ENCODE peak calls at places on chromosomes 7 and 10, in four cellular contexts. M is SK-N-SH, E is neural progenitor cell, H is hepatocyte. D is an unnamed sample. For H3K9me3, the result is how much of the 10 kb centered on the place peaks cover.

GRCh38 chr10:101565370-101565900 is 22.6 kb downstream of the POLL start:
- DNase-seq in M (no peak), E (no peak), H (no peak), D (no peak)

GRCh38 chr10:69457771-69458237 is 6.5 kb downstream of the TSPAN15 start:
- DNase-seq in M (no peak), E (no peak), H (no peak), D (no peak)

GRCh38 chr7:3157541-3158287 is 114.0 kb upstream of the CARD11 start:
- DNase-seq in M (no peak), E (no peak), H (no peak), D (no peak)

GRCh38 chr7:41987-42386 is 150.4 kb upstream of the FAM20C start:
- DNase-seq in M (no peak), E (no peak), H (no peak), D (no peak)

GRCh38 chr7:152925412-152926147 is 166.0 kb downstream of the ACTR3B start:
- DNase-seq in M (peak), E (peak), H (peak), D (no peak)

GRCh38 chr10:32077896-32078295 is 21.7 kb upstream of the KIF5B start:
- DNase-seq in M (no peak), E (no peak), H (peak), D (no peak)

GRCh38 chr10:84179059-84179710 is 5.6 kb downstream of the GPR15LG start:
- DNase-seq in M (peak), E (no peak), H (peak), D (peak)

GRCh38 chr7:139118234-139118802 is 8.8 kb upstream of the ZC3HAV1 start:
- DNase-seq in M (no peak), E (no peak), H (no peak), D (no peak)

GRCh38 chr7:139635521-139636240 is 112.2 kb downstream of the CLEC2L start:
- DNase-seq in M (no peak), E (peak), H (no peak), D (no peak)

GRCh38 chr7:115499966-115500365 is 530.6 kb downstream of the TFEC start:
- DNase-seq in M (no peak), E (no peak), H (no peak), D (no peak)

GRCh38 chr10:111080224-111080623 is 3.4 kb downstream of the ADRA2A start:
- DNase-seq in M (no peak), E (no peak), H (no peak), D (no peak)

GRCh38 chr7:155456772-155457543 is 971 bp upstream of the EN2 start:
- DNase-seq in M (peak), E (peak), H (peak), D (no peak)

GRCh38 chr10:9254353-9254752 is 1199.9 kb downstream of the GATA3 start:
- DNase-seq in M (no peak), E (no peak), H (no peak), D (no peak)

GRCh38 chr10:14843327-14843988 is 5.4 kb downstream of the HSPA14 start:
- DNase-seq in M (no peak), E (no peak), H (no peak), D (no peak)

GRCh38 chr7:45663167-45663921 is 89.2 kb downstream of the ADCY1 start:
- DNase-seq in M (no peak), E (peak), H (peak), D (peak)

GRCh38 chr7:137810248-137810647 is 36.5 kb downstream of the DGKI start:
- DNase-seq in M (no peak), E (no peak), H (no peak), D (no peak)

DNA sequence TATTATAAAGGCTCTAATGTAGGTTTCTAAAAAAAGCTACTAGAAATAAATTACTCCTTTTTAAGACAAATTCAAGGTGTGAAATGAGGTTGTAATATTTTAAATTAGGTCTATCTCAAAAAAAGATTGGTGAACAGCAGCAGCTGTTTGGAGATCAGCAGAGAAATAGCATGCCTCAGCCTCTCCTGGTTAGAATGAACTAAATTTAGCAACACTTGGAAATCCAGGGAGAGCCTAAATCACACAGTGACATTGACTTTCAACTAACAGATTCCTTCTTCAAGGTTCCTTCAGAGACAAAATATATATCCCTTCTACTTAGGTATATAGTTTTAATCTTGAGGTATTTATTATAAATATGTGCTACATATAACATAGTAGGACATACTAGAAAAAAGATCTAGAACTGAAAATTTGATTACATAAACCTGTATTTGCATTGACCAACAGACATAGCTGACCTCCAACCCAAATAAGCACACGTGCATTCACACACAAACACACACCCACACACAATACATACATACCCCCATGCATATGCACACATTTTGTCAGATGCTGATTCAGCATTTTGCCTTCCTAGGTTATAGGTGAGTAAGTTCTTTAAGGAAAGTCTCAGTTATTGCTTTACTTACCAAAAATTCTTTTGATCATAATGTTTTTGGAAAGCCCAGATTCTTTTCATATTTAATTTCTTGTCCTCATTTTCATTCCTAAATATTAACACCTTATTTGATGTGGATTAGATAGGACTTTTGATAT is 47.3 kb downstream of the DGKB start:
- DNase-seq in M (no peak), E (no peak), H (no peak), D (no peak)
- TF ChIP-seq EZH2phosphoT487 in M (no peak), E (no peak), H (no peak), D (no peak)

DNA sequence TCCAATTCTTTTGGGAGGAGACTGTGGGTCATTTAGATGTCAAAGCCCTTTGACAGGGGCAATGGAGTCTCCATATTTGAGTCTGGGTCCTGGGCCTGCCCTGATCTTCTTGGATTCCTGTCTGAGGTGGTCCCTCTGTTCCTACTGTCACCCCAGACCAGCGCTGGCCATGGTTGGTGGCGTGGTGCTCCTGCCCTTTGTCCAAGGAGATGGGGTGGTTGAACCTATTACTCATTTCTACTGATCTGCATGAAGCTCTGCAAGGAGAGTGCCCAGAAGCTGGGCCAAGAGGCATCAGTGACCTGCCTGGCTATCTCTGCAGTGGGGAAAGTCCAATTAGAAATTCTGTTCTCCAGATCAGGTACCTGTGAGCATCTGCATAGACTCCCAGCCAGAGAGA is 355.6 kb upstream of the NUPR2 start:
- DNase-seq in M (no peak), E (no peak), H (no peak), D (no peak)
- H3K9me3 ChIP-seq in M (under half), E (under half), H (under half), D (under half)

GRCh38 chr10:73060738-73061635 is 35.7 kb downstream of the P4HA1 start:
- DNase-seq in M (peak), E (peak), H (peak), D (peak)
- TF ChIP-seq EZH2phosphoT487 in M (no peak), E (no peak), H (no peak), D (no peak)

DNA sequence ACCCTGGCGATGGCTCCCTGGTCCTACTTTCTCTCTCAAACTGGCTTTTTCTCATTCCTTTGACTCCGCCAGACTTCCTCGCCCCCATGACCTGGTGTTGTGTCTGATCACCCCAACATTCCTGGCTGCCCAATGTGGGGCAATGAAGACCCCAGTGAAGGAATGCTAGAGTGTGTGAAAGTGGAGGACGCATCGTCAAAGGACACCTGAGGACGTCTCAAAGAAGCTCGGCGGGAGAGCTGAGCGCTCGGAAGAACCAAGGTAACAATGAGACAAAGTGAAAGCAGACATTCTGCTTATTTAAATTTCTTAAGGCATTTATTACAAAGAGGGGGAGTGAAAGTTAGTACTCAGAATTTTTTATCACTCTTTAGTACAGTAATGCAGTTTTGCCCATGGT is 31.7 kb upstream of the AKR1C2 start:
- DNase-seq in M (no peak), E (no peak), H (no peak), D (no peak)
- H3K9me3 ChIP-seq in M (under half), E (under half), H (under half), D (under half)

DNA sequence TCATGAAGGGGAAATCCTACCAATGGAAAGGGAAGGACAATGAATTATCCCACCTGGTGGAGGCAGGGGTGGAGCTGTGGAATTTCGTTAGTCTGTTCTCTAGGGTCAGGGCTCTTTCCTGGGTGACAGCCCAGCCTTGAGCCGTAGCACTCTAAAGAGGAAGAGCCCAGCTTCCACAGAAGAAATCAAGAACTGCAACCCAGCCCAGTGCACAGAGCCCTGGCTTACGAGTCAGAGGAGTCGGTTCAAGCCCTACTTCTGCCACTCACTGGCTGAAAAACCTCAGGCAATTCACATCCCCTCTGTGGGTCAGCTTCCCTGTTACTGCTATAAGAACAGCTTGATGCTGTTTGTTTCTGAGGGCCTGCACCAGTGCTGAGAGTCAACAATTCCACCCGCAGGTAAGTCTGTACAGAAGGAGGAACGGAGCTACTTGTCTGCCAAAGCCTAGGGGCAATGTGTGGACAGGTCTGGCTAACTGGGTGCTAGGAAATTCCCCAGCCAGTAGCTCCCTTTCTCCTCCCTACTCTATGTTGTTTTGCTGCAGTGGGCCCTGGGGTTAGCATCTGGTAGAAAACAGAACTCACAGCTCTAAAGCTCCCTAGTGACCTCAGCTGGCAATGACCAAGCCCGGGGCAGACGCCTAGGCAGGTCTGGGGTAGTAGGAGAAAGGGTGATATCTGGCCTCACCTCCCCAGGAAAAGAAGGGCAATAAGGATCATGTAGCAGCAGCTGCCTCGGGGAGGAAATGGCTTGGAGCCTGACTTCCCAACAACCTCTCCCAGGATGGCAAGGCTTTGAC is 3.3 kb downstream of the AVPI1 start:
- DNase-seq in M (peak), E (no peak), H (no peak), D (peak)
- TF ChIP-seq EZH2phosphoT487 in M (no peak), E (no peak), H (no peak), D (no peak)